ENCODE peak calls at places on chromosomes 16 and 17, in ten cellular contexts. V, S, O, W, F, Z, L, E, H and X are unnamed samples.

GRCh38 chr16:50079741-50080140 is 14.0 kb downstream of the HEATR3 start:
- DNase-seq in Z (no peak), W (no peak), L (no peak), F (no peak), H (no peak), V (no peak), E (no peak), S (no peak), O (no peak), X (no peak)

GRCh38 chr17:33940769-33941168 is 314.3 kb upstream of the CCL2 start:
- DNase-seq in H (no peak), O (no peak), S (no peak), E (no peak), W (no peak), F (no peak), V (no peak), L (no peak), Z (no peak), X (no peak)

GRCh38 chr16:2516391-2517240 is 2.9 kb downstream of the ATP6V0C start:
- DNase-seq in S (no peak), H (no peak), V (no peak), E (no peak), O (no peak), F (no peak), L (no peak), W (no peak), Z (no peak), X (peak; percentile 75)

GRCh38 chr16:89026121-89026612 is 49.2 kb upstream of the CBFA2T3 start:
- DNase-seq in E (no peak), V (peak; percentile 75), L (no peak), O (no peak), W (no peak), Z (no peak), H (peak; percentile 56), S (no peak), F (no peak), X (peak; percentile 1)

GRCh38 chr17:73519621-73520368 is 124.5 kb downstream of the SDK2 start:
- DNase-seq in L (no peak), E (no peak), W (no peak), Z (no peak), H (no peak), S (no peak), V (no peak), F (no peak), O (no peak), X (no peak)

GRCh38 chr16:85359147-85359822 is 247.0 kb upstream of the CIBAR2 start:
- DNase-seq in S (no peak), V (no peak), Z (no peak), W (no peak), E (no peak), H (no peak), L (no peak), F (no peak), O (no peak), X (peak; percentile 63)

GRCh38 chr16:230949-231348 is 1.7 kb upstream of the LUC7L start:
- DNase-seq in V (no peak), L (no peak), W (no peak), E (no peak), F (no peak), O (no peak), S (no peak), Z (no peak), H (no peak), X (no peak)

GRCh38 chr17:66415366-66416206 is 113.2 kb downstream of the PRKCA start:
- DNase-seq in F (no peak), O (no peak), V (no peak), L (no peak), Z (no peak), E (no peak), W (no peak), S (no peak), H (no peak), X (no peak)

GRCh38 chr16:17448640-17449638 is 21.8 kb downstream of the XYLT1 start:
- DNase-seq in E (no peak), F (no peak), L (no peak), W (no peak), S (no peak), Z (no peak), O (no peak), V (peak; percentile 74), H (peak; percentile 33), X (peak; percentile 73)